ENCODE peak calls at places on chromosomes 12 and 14, in nine cellular contexts. Z is BJ, K is heart left ventricle, N is brain microvascular endothelial cell, G is tibial artery, D is right lobe of liver, W is heart right ventricle, Y is ovary, L is SK-N-SH. V is an unnamed sample.

GRCh38 chr14:92503756-92504491 is 9.7 kb upstream of the RIN3 start:
- DNase-seq in K (no peak), D (peak), G (peak), Z (peak), N (peak), L (no peak), W (no peak), Y (no peak), V (peak)

GRCh38 chr12:127667131-127667685 is 599.8 kb upstream of the TMEM132C start:
- DNase-seq in W (no peak), Y (no peak), G (no peak), K (no peak), Z (peak), N (no peak), D (no peak), L (no peak), V (no peak)

GRCh38 chr12:58915634-58916033 is 4.7 kb downstream of the LRIG3 start:
- DNase-seq in G (peak), L (no peak), W (peak), Z (peak), D (peak), Y (peak), N (peak), K (peak), V (peak)

GRCh38 chr12:87491598-87491997 is 537.6 kb downstream of the C12orf50 start:
- DNase-seq in D (no peak), L (no peak), W (no peak), Y (no peak), N (no peak), K (no peak), Z (no peak), G (no peak), V (no peak)

GRCh38 chr14:54440037-54440436 is 1.1 kb downstream of the CNIH1 start:
- DNase-seq in L (no peak), K (no peak), Z (no peak), W (no peak), G (no peak), N (no peak), D (no peak), Y (no peak), V (no peak)

GRCh38 chr12:95022477-95022876 is 19.0 kb upstream of the NDUFA12 start:
- DNase-seq in Y (no peak), W (no peak), L (no peak), G (no peak), Z (no peak), D (no peak), K (no peak), N (no peak), V (no peak)

GRCh38 chr14:48125654-48126053 is 450.2 kb upstream of the MDGA2 start:
- DNase-seq in Z (no peak), G (no peak), N (no peak), K (no peak), Y (no peak), W (no peak), D (no peak), L (no peak), V (no peak)

GRCh38 chr12:5768171-5768879 is 176.7 kb downstream of the ANO2 start:
- DNase-seq in N (no peak), G (peak), L (no peak), Z (no peak), D (no peak), W (peak), K (peak), Y (no peak), V (no peak)

GRCh38 chr12:48075833-48076232 is 30.0 kb downstream of the SENP1 start:
- DNase-seq in Y (no peak), N (no peak), G (no peak), W (no peak), D (no peak), L (no peak), Z (no peak), K (no peak), V (no peak)

GRCh38 chr12:106644335-106645073 is 61.7 kb downstream of the RFX4 start:
- DNase-seq in W (no peak), L (no peak), D (no peak), Z (no peak), K (no peak), N (no peak), Y (no peak), G (no peak), V (no peak)

GRCh38 chr12:9123741-9124140 is 8.0 kb upstream of the A2M start:
- DNase-seq in Z (no peak), K (no peak), G (no peak), W (no peak), D (no peak), N (no peak), L (no peak), Y (no peak), V (no peak)

GRCh38 chr12:131402781-131403396 is 308.0 kb upstream of the SFSWAP start:
- DNase-seq in K (no peak), G (no peak), Z (no peak), Y (peak), N (no peak), D (no peak), L (no peak), W (no peak), V (no peak)

GRCh38 chr14:85247071-85247470 is 282.9 kb upstream of the FLRT2 start:
- DNase-seq in W (no peak), G (no peak), N (no peak), Z (no peak), Y (no peak), D (no peak), L (no peak), K (no peak), V (no peak)

GRCh38 chr14:49621114-49621881 is 699 bp downstream of the MGAT2 start:
- DNase-seq in D (peak), Z (no peak), K (peak), N (peak), L (peak), G (peak), W (peak), Y (peak), V (no peak)

GRCh38 chr14:77301103-77301502 is 19.6 kb downstream of the POMT2 start:
- DNase-seq in L (peak), Y (peak), Z (no peak), N (peak), G (peak), K (peak), D (peak), W (peak), V (no peak)
- TF ChIP-seq CTCF in L (peak), Y (peak), Z (peak), N (peak), G (peak), K (peak), D (peak), W (peak), V (peak)

DNA sequence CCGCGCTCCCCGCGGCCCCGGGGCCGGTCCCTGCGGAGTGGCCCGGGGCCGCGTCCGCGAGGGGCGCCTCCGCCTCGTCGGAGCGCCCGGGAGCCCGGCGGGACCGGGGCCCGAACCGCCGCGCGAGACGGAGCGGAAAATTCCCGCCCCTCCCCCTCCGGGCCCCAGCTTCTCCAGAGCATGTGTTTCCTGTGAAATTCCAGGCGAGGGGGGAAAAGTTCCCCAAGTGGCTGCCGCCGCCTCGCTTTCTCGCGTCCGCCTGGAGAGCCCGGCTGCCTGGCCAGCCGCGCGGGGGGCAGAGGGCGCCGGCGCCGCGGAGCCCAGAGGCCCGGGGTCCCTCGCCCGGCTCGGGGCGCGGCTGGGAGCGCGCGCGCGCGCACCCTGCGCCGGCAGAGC is 886 bp downstream of the CACNA1C start:
- DNase-seq in D (no peak), Z (no peak), G (peak), Y (peak), W (peak), N (no peak), L (peak), K (peak), V (no peak)
- H3K4me3 ChIP-seq in D (peak), Z (peak), G (peak), Y (peak), W (peak), N (peak), L (peak), K (peak), V (no peak)

DNA sequence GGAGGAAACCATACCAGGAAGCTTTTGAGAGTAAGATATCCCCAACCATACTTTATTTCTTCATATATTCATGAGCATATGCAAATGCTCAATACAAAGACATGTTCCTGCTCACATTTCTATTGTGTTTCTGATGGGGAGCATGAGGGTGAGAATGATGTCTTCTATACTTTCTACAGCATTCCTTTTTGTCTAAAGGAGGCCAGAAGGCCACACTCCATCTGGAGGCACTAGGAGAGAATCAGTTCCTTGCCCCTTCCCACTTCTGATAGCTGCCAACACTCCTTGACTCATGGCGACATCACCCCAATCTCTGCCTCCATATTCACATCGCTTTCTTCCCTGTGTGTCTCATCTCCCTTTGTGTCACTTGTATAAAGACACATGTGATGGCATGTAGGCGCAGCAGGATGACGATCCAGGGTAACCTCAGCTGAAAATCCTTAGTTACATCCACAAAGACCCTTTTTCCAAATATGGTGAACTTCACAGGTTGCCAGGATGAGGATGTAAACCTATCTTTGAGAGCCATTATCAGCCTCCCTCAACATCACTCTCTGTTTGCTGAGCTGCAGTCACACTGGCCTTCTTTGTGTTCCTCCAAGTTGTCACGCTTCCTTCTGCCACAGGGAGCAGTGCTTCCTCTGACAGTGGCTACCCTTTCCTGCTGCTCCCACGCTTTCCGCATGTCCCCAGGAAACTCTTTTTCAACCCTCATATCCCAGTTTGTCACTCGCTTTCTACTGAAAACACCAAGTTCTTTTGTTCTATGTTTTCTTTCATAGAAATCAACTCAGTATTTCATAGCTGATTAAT is 96.9 kb downstream of the STXBP6 start:
- DNase-seq in N (no peak), G (no peak), Z (no peak), D (no peak), W (no peak), L (peak), K (no peak), Y (no peak), V (no peak)
- TF ChIP-seq CTCF in N (peak), G (no peak), Z (no peak), D (no peak), W (peak), L (peak), K (no peak), Y (no peak), V (peak)

GRCh38 chr12:27060740-27061139 is 21.6 kb downstream of the C12orf71 start:
- DNase-seq in Y (no peak), W (no peak), K (no peak), Z (no peak), G (no peak), D (no peak), N (no peak), L (no peak), V (no peak)

GRCh38 chr12:27068863-27069262 is 13.5 kb downstream of the C12orf71 start:
- DNase-seq in K (no peak), G (no peak), N (no peak), Z (no peak), D (no peak), W (no peak), L (no peak), Y (no peak), V (no peak)

GRCh38 chr12:27061317-27061716 is 21.1 kb downstream of the C12orf71 start:
- DNase-seq in K (no peak), W (no peak), N (no peak), Z (no peak), L (no peak), D (no peak), Y (no peak), G (no peak), V (no peak)

GRCh38 chr12:27063250-27063851 is 19.0 kb downstream of the C12orf71 start:
- DNase-seq in G (no peak), D (no peak), N (no peak), L (no peak), Z (no peak), Y (no peak), W (no peak), K (no peak), V (no peak)

DNA sequence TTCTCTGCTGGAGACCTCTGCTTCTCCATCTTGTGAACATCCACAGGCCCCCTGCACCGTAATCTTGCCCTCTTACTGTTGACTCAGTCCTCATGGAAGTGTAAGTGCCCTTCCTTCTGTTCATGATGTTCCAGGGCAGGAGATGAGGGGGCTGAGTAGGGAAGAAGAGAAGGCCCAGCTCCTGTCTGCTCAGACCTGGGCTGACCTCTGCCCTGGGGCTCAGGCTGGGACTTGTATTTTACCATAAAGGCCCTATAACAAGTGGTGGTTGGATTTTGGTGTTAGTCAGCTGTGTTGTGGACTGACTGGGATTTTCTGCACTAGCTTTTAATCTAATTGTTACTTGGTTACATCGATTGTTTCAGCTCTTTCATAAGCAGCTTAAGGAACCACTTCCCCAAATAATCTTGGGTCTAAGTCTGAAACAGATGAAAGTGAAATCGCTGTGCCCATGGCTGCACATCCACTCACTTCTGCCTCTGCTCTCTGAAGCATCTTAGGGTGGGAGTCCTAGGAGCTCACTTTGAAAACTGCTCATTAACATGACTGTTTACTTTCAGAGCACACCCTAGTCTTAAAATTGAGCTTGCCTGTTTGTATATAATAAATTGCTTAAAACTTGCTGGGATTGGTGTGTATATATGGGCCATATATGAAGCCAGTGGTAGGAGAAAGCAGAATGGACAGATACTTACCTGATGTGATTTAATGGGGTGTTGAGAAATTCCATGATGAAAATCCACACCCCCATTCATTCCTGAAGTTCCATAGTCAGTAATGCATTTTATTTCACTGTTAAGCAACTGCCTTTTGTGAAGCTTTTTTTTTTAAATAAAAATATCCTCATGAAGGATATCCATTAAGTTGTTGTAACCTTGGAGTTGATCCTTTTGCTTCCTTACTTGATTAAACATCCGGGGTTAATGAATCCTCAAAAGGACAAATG is 17.7 kb downstream of the C12orf71 start:
- DNase-seq in L (no peak), D (no peak), Z (no peak), N (no peak), G (no peak), Y (no peak), W (no peak), K (no peak), V (no peak)
- H3K4me3 ChIP-seq in L (no peak), D (no peak), Z (no peak), N (no peak), G (no peak), Y (no peak), W (no peak), K (no peak), V (no peak)